ENCODE peak calls at places on chromosomes 16 and 17, in seven cellular contexts. E is GM23338, R is Peyer's patch, Z is AG04450, U is stomach, M is NB4, F is astrocyte of the spinal cord. A is an unnamed sample.

GRCh38 chr17:36066365-36066945 is 2.4 kb downstream of the CCL18 start:
- DNase-seq in E (no peak), R (no peak), Z (no peak), U (no peak), M (no peak), F (no peak), A (no peak)

GRCh38 chr17:11241611-11242226 is 706 bp downstream of the SHISA6 start:
- DNase-seq in E (peak), R (no peak), Z (no peak), U (peak), M (no peak), F (no peak), A (no peak)

GRCh38 chr17:50947844-50948514 is 81.8 kb upstream of the TOB1 start:
- DNase-seq in E (no peak), R (peak), Z (no peak), U (peak), M (no peak), F (no peak), A (no peak)

GRCh38 chr17:57104461-57105175 is 19.6 kb downstream of the AKAP1 start:
- DNase-seq in E (no peak), R (no peak), Z (no peak), U (no peak), M (no peak), F (peak), A (no peak)

GRCh38 chr17:47700471-47701449 is 6.8 kb downstream of the TBKBP1 start:
- DNase-seq in E (no peak), R (no peak), Z (no peak), U (no peak), M (no peak), F (no peak), A (no peak)

GRCh38 chr17:40538019-40538935 is 27.0 kb downstream of the CCR7 start:
- DNase-seq in E (no peak), R (no peak), Z (no peak), U (no peak), M (no peak), F (no peak), A (no peak)

GRCh38 chr17:45575126-45575885 is 84.8 kb upstream of the PLEKHM1 start:
- DNase-seq in E (peak), R (no peak), Z (no peak), U (no peak), M (peak), F (no peak), A (no peak)

GRCh38 chr16:80751167-80751566 is 53.2 kb downstream of the CDYL2 start:
- DNase-seq in E (peak), R (no peak), Z (peak), U (no peak), M (no peak), F (peak), A (no peak)

GRCh38 chr17:1041746-1042145 is 44.8 kb downstream of the TIMM22 start:
- DNase-seq in E (no peak), R (no peak), Z (no peak), U (no peak), M (no peak), F (no peak), A (no peak)

GRCh38 chr16:21166561-21166961 is 8.1 kb downstream of the LDAF1 start:
- DNase-seq in E (peak), R (no peak), Z (no peak), U (no peak), M (peak), F (peak), A (no peak)

GRCh38 chr16:82067042-82067809 is 32.2 kb downstream of the HSD17B2 start:
- DNase-seq in E (no peak), R (no peak), Z (no peak), U (no peak), M (no peak), F (peak), A (no peak)

GRCh38 chr17:73551756-73552155 is 92.5 kb downstream of the SDK2 start:
- DNase-seq in E (peak), R (no peak), Z (no peak), U (no peak), M (no peak), F (no peak), A (no peak)

GRCh38 chr16:49980166-49980565 is 44.9 kb upstream of the CNEP1R1 start:
- DNase-seq in E (no peak), R (no peak), Z (no peak), U (no peak), M (no peak), F (no peak), A (no peak)

GRCh38 chr16:14505846-14506245 is 124.2 kb downstream of the PARN start:
- DNase-seq in E (no peak), R (no peak), Z (no peak), U (no peak), M (no peak), F (peak), A (no peak)

GRCh38 chr17:48472485-48473281 is 42.7 kb upstream of the SKAP1 start:
- DNase-seq in E (peak), R (no peak), Z (peak), U (no peak), M (no peak), F (peak), A (peak)

GRCh38 chr17:54870671-54871175 is 29.9 kb upstream of the TOM1L1 start:
- DNase-seq in E (no peak), R (no peak), Z (no peak), U (no peak), M (no peak), F (no peak), A (no peak)

GRCh38 chr17:76593338-76593737 is 7.7 kb upstream of the ST6GALNAC2 start:
- DNase-seq in E (peak), R (no peak), Z (no peak), U (no peak), M (no peak), F (no peak), A (peak)

GRCh38 chr17:73288534-73289302 is 23.1 kb downstream of the CDC42EP4 start:
- DNase-seq in E (no peak), R (peak), Z (no peak), U (peak), M (no peak), F (peak), A (no peak)

GRCh38 chr17:34581446-34582184 is 2.2 kb downstream of the TMEM132E start:
- DNase-seq in E (peak), R (no peak), Z (no peak), U (no peak), M (no peak), F (no peak), A (no peak)

GRCh38 chr17:40312131-40312731 is 3.3 kb downstream of the RARA start:
- DNase-seq in E (no peak), R (peak), Z (no peak), U (no peak), M (no peak), F (no peak), A (no peak)

GRCh38 chr17:76196675-76197074 is 43.6 kb downstream of the RNF157 start:
- DNase-seq in E (no peak), R (peak), Z (no peak), U (peak), M (peak), F (no peak), A (no peak)

GRCh38 chr16:48113471-48113870 is 42.3 kb downstream of the ABCC12 start:
- DNase-seq in E (peak), R (no peak), Z (no peak), U (no peak), M (no peak), F (no peak), A (no peak)
- TF ChIP-seq CTCF in E (peak), R (no peak), Z (peak), U (no peak), M (peak), F (no peak), A (peak)

DNA sequence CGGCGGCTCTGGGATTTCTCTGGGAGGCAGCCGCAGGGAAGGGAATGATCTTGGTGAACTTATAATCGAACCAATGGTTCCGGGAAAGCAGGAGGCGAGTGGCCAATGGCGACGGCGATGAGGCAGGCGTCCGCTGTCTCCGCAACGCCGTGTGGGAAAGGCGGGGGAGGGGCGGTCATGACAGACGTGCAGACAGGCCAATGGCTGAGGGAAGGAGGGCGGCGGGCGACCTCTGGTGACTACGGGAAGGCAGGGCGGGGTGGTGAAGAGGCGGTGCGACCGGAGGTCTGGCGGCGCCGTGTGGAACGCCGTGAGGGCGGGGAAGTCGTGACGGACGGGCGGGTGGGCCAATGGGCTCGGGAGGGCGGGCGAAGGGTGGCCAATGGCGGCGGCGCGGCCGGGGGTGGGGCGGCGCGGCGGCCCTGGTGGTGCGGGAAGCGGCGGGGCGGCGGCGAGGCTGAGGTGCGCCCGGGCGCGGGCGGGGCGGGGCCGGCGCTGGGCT is at the start of gene RAB40C:
- DNase-seq in E (peak), R (peak), Z (peak), U (peak), M (peak), F (peak), A (peak)
- TF ChIP-seq CTCF in E (peak), R (no peak), Z (no peak), U (no peak), M (no peak), F (no peak), A (no peak)

GRCh38 chr16:30650369-30651123 is at the start of gene PRR14:
- DNase-seq in E (peak), R (peak), Z (peak), U (peak), M (peak), F (peak), A (peak)
- TF ChIP-seq CTCF in E (no peak), R (peak), Z (peak), U (peak), M (no peak), F (peak), A (peak)

GRCh38 chr16:51201604-51202003 is 50.5 kb upstream of the SALL1 start:
- DNase-seq in E (peak), R (no peak), Z (no peak), U (no peak), M (peak), F (no peak), A (no peak)
- TF ChIP-seq CTCF in E (peak), R (no peak), Z (no peak), U (no peak), M (peak), F (no peak), A (no peak)

GRCh38 chr17:66737524-66737923 is 97.4 kb upstream of the CACNG5 start:
- DNase-seq in E (peak), R (no peak), Z (no peak), U (no peak), M (no peak), F (peak), A (no peak)
- TF ChIP-seq CTCF in E (peak), R (no peak), Z (peak), U (no peak), M (no peak), F (peak), A (no peak)